ENCODE peak calls at places on chromosome 4, in ten cellular contexts. Y is lower leg skin, V is SJSA1, O is NB4, J is cardiac fibroblast, N is Karpas-422, I is GM23248, G is skeletal muscle cell, X is foreskin fibroblast, U is transverse colon. C is an unnamed sample.

GRCh38 chr4:85474818-85475630 is at the start of gene ARHGAP24:
- DNase-seq in Y (peak; percentile 91), V (peak; percentile 81), O (peak; percentile 92), J (peak; percentile 99), N (peak; percentile 94), I (peak; percentile 96), G (peak; percentile 98), X (peak; percentile 99), U (peak; percentile 78), C (peak; percentile 87)

GRCh38 chr4:158809611-158810486 is 41.0 kb downstream of the FNIP2 start:
- DNase-seq in Y (peak; percentile 72), V (peak; percentile 75), O (peak; percentile 69), J (peak; percentile 84), N (peak; percentile 69), I (peak; percentile 90), G (peak; percentile 71), X (peak; percentile 55), U (peak; percentile 43), C (peak; percentile 98)

GRCh38 chr4:38308728-38309315 is 348.6 kb downstream of the PTTG2 start:
- DNase-seq in Y (no peak), V (no peak), O (no peak), J (peak; percentile 19), N (no peak), I (peak; percentile 65), G (no peak), X (no peak), U (no peak), C (no peak)

GRCh38 chr4:647481-647880 is 22.1 kb downstream of the PDE6B start:
- DNase-seq in Y (no peak), V (no peak), O (no peak), J (no peak), N (no peak), I (no peak), G (no peak), X (no peak), U (no peak), C (no peak)

GRCh38 chr4:123116412-123116811 is 194.0 kb upstream of the NUDT6 start:
- DNase-seq in Y (no peak), V (no peak), O (no peak), J (peak; percentile 38), N (no peak), I (peak; percentile 6), G (no peak), X (peak; percentile 26), U (no peak), C (no peak)

GRCh38 chr4:8350841-8351461 is 81.4 kb downstream of the HTRA3 start:
- DNase-seq in Y (no peak), V (peak; percentile 16), O (no peak), J (no peak), N (no peak), I (no peak), G (no peak), X (no peak), U (no peak), C (no peak)

GRCh38 chr4:52376107-52376704 is 282.9 kb downstream of the USP46 start:
- DNase-seq in Y (no peak), V (no peak), O (peak; percentile 51), J (peak; percentile 69), N (peak; percentile 82), I (peak; percentile 73), G (peak; percentile 0), X (peak; percentile 26), U (no peak), C (peak; percentile 9)

GRCh38 chr4:184514121-184514988 is 40.0 kb upstream of the IRF2 start:
- DNase-seq in Y (peak; percentile 55), V (peak; percentile 64), O (peak; percentile 90), J (peak; percentile 89), N (no peak), I (peak; percentile 98), G (peak; percentile 82), X (peak; percentile 91), U (peak; percentile 48), C (peak; percentile 69)

GRCh38 chr4:8910822-8911310 is 39.2 kb upstream of the HMX1 start:
- DNase-seq in Y (no peak), V (peak; percentile 25), O (no peak), J (no peak), N (no peak), I (peak; percentile 71), G (no peak), X (no peak), U (no peak), C (no peak)

GRCh38 chr4:173371292-173372192 is 788 bp downstream of the SAP30 start:
- DNase-seq in Y (peak; percentile 69), V (peak; percentile 58), O (peak; percentile 79), J (peak; percentile 84), N (peak; percentile 58), I (peak; percentile 90), G (no peak), X (peak; percentile 76), U (peak; percentile 75), C (no peak)

GRCh38 chr4:20253272-20253798 is 1.6 kb downstream of the SLIT2 start:
- DNase-seq in Y (no peak), V (peak; percentile 67), O (no peak), J (peak; percentile 20), N (no peak), I (peak; percentile 43), G (no peak), X (peak; percentile 10), U (no peak), C (no peak)

GRCh38 chr4:2261110-2261852 is 628 bp downstream of the MXD4 start:
- DNase-seq in Y (no peak), V (no peak), O (peak; percentile 71), J (peak; percentile 54), N (peak; percentile 80), I (peak; percentile 87), G (no peak), X (peak; percentile 50), U (peak; percentile 66), C (no peak)

GRCh38 chr4:148452970-148453369 is 10.8 kb upstream of the NR3C2 start:
- DNase-seq in Y (no peak), V (no peak), O (no peak), J (no peak), N (no peak), I (no peak), G (no peak), X (no peak), U (no peak), C (no peak)

GRCh38 chr4:142407569-142407968 is 438.5 kb downstream of the INPP4B start:
- DNase-seq in Y (no peak), V (no peak), O (no peak), J (peak; percentile 16), N (no peak), I (peak; percentile 59), G (no peak), X (peak; percentile 30), U (no peak), C (no peak)

GRCh38 chr4:46648088-46648744 is 258.3 kb upstream of the GABRA2 start:
- DNase-seq in Y (no peak), V (no peak), O (peak; percentile 69), J (peak; percentile 67), N (peak; percentile 73), I (peak; percentile 13), G (no peak), X (no peak), U (peak; percentile 16), C (no peak)

GRCh38 chr4:67915400-67915966 is 31.7 kb upstream of the TMPRSS11D start:
- DNase-seq in Y (no peak), V (no peak), O (no peak), J (no peak), N (no peak), I (no peak), G (no peak), X (no peak), U (no peak), C (no peak)

GRCh38 chr4:147550626-147551250 is 66.5 kb upstream of the TMEM184C start:
- DNase-seq in Y (no peak), V (no peak), O (no peak), J (peak; percentile 57), N (no peak), I (peak; percentile 85), G (peak; percentile 89), X (peak; percentile 79), U (no peak), C (no peak)

GRCh38 chr4:76380561-76380960 is 40.4 kb downstream of the CCDC158 start:
- DNase-seq in Y (no peak), V (no peak), O (no peak), J (no peak), N (no peak), I (no peak), G (no peak), X (no peak), U (no peak), C (no peak)

GRCh38 chr4:57233391-57233790 is 123.2 kb upstream of the IGFBP7 start:
- DNase-seq in Y (no peak), V (no peak), O (no peak), J (peak; percentile 54), N (no peak), I (peak; percentile 63), G (peak; percentile 26), X (peak; percentile 30), U (no peak), C (no peak)

GRCh38 chr4:82799006-82799881 is 648 bp upstream of the SCD5 start:
- DNase-seq in Y (no peak), V (no peak), O (no peak), J (peak; percentile 10), N (peak; percentile 58), I (peak; percentile 48), G (no peak), X (no peak), U (peak; percentile 13), C (no peak)
- H3K4me3 ChIP-seq in Y (peak overlapping the region; percentile 64), V (peak overlapping the region; percentile 69), O (peak overlapping the region; percentile 23), J (peak overlapping the region; percentile 72), N (peak overlapping the region; percentile 67), I (peak overlapping the region; percentile 83), G (peak overlapping the region; percentile 71), X (peak overlapping the region; percentile 74), U (peak overlapping the region; percentile 82), C (peak overlapping the region; percentile 81)

GRCh38 chr4:100630341-100630740 is 112.5 kb upstream of the EMCN start:
- DNase-seq in Y (no peak), V (no peak), O (no peak), J (no peak), N (no peak), I (no peak), G (no peak), X (no peak), U (no peak), C (no peak)
- H3K4me3 ChIP-seq in Y (no peak overlapping the region), V (no peak overlapping the region), O (no peak overlapping the region), J (no peak overlapping the region), N (no peak overlapping the region), I (no peak overlapping the region), G (no peak overlapping the region), X (no peak overlapping the region), U (no peak overlapping the region), C (no peak overlapping the region)

DNA sequence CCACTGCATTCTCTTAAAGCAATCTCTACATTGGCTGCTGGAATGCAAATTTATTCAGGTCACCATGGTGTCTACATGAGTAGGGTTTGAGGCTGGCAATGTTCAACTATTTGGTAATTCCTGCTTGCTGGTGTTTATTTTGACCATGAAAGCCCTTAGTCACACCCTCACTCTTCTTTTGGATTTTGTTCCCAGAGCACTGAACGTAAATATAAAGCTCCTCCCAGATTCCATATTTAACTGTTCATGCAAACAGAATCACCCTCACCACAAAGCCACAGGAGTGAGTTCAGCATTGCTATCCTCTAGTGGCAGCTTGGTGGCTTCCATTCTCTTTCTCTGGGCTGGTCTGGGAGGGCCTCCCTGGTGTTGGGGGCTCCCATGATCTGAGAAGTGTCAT is 82.8 kb downstream of the LNX1 start:
- DNase-seq in Y (no peak), V (peak; percentile 47), O (no peak), J (peak; percentile 80), N (no peak), I (peak; percentile 70), G (peak; percentile 90), X (peak; percentile 69), U (no peak), C (peak; percentile 71)
- H3K4me3 ChIP-seq in Y (no peak overlapping the region), V (no peak overlapping the region), O (no peak overlapping the region), J (no peak overlapping the region), N (no peak overlapping the region), I (no peak overlapping the region), G (no peak overlapping the region), X (no peak overlapping the region), U (no peak overlapping the region), C (no peak overlapping the region)

GRCh38 chr4:180637616-180638015 is 1605.6 kb upstream of the TENM3 start:
- DNase-seq in Y (no peak), V (no peak), O (no peak), J (no peak), N (no peak), I (no peak), G (no peak), X (no peak), U (no peak), C (no peak)
- H3K4me3 ChIP-seq in Y (no peak overlapping the region), V (no peak overlapping the region), O (no peak overlapping the region), J (no peak overlapping the region), N (no peak overlapping the region), I (no peak overlapping the region), G (no peak overlapping the region), X (no peak overlapping the region), U (no peak overlapping the region), C (no peak overlapping the region)

C was measured in AG04449.